ENCODE peak calls at places on chromosome 17, in seven cellular contexts. Y is RCC 7860; T is NCI-H2081; C is activated naive CD4-positive, alpha-beta T cell; K is WTC11; N is Peyer's patch; D is Ammon's horn. S is an unnamed sample.

GRCh38 chr17:44307387-44308186 is 814 bp upstream of the RUNDC3A start:
- DNase-seq in Y (no peak), T (peak; percentile 78), C (no peak), K (peak; percentile 76), N (no peak), D (peak; percentile 85), S (peak; percentile 67)

GRCh38 chr17:82097919-82098168 is 192 bp downstream of the FASN start:
- DNase-seq in Y (no peak), T (no peak), C (no peak), K (no peak), N (peak; percentile 61), D (no peak), S (no peak)

GRCh38 chr17:54099221-54099620 is 276.5 kb downstream of the KIF2B start:
- DNase-seq in Y (no peak), T (no peak), C (no peak), K (no peak), N (no peak), D (peak; percentile 21), S (no peak)

GRCh38 chr17:64063766-64064224 is 43.4 kb upstream of the ICAM2 start:
- DNase-seq in Y (no peak), T (no peak), C (peak; percentile 25), K (peak; percentile 84), N (peak; percentile 80), D (no peak), S (peak; percentile 1)

GRCh38 chr17:78365561-78366108 is 5.8 kb upstream of the SOCS3 start:
- DNase-seq in Y (no peak), T (no peak), C (no peak), K (peak; percentile 92), N (no peak), D (no peak), S (no peak)

GRCh38 chr17:67244621-67245072 is 349 bp downstream of the HELZ start:
- DNase-seq in Y (no peak), T (no peak), C (no peak), K (peak; percentile 23), N (no peak), D (no peak), S (no peak)

GRCh38 chr17:75155191-75155601 is 884 bp upstream of the JPT1 start:
- DNase-seq in Y (peak; percentile 28), T (no peak), C (no peak), K (peak; percentile 23), N (peak; percentile 22), D (no peak), S (no peak)

GRCh38 chr17:79619196-79619595 is 8.3 kb upstream of the RBFOX3 start:
- DNase-seq in Y (no peak), T (no peak), C (no peak), K (peak; percentile 8), N (peak; percentile 17), D (no peak), S (no peak)

GRCh38 chr17:45430738-45431530 is 1.7 kb downstream of the ARHGAP27 start:
- DNase-seq in Y (no peak), T (no peak), C (no peak), K (peak; percentile 69), N (peak; percentile 80), D (no peak), S (no peak)

GRCh38 chr17:20189322-20189721 is 180.2 kb downstream of the SPECC1 start:
- DNase-seq in Y (peak; percentile 60), T (no peak), C (no peak), K (no peak), N (no peak), D (peak; percentile 97), S (no peak)

GRCh38 chr17:82094931-82095776 is 2.9 kb downstream of the FASN start:
- DNase-seq in Y (no peak), T (no peak), C (no peak), K (peak; percentile 14), N (no peak), D (no peak), S (no peak)

GRCh38 chr17:5446786-5447185 is 7.8 kb upstream of the C1QBP start:
- DNase-seq in Y (no peak), T (no peak), C (no peak), K (no peak), N (no peak), D (peak; percentile 95), S (no peak)

GRCh38 chr17:62703776-62704380 is 76.4 kb downstream of the MRC2 start:
- DNase-seq in Y (peak; percentile 60), T (peak; percentile 72), C (peak; percentile 35), K (peak; percentile 88), N (peak; percentile 83), D (peak; percentile 78), S (peak; percentile 45)

GRCh38 chr17:78475211-78475610 is 96.8 kb downstream of the PGS1 start:
- DNase-seq in Y (no peak), T (no peak), C (no peak), K (no peak), N (no peak), D (no peak), S (no peak)

GRCh38 chr17:10022416-10022815 is 117.3 kb upstream of the RCVRN start:
- DNase-seq in Y (no peak), T (no peak), C (no peak), K (no peak), N (no peak), D (no peak), S (no peak)

GRCh38 chr17:75697651-75698291 is 23.5 kb upstream of the ITGB4 start:
- DNase-seq in Y (no peak), T (no peak), C (no peak), K (no peak), N (no peak), D (peak; percentile 95), S (no peak)

S was measured in NCI-H1092.